ENCODE peak calls at places on chromosome 19, in six cellular contexts. W is brain microvascular endothelial cell, Q is pancreas, G is NT2/D1, P is AG04449, D is HFF-Myc. M is an unnamed sample.

GRCh38 chr19:10061717-10062310 is 24.3 kb upstream of the SHFL start:
- DNase-seq in Q (no peak), P (no peak), G (no peak), W (peak), D (no peak), M (no peak)

GRCh38 chr19:30158893-30159245 is 213.3 kb upstream of the ZNF536 start:
- DNase-seq in P (no peak), D (no peak), G (no peak), W (no peak), Q (no peak), M (no peak)

GRCh38 chr19:38784224-38784623 is 4.8 kb upstream of the LGALS7B start:
- DNase-seq in Q (no peak), P (no peak), W (peak), G (no peak), D (no peak), M (no peak)

GRCh38 chr19:30428856-30429255 is 56.7 kb downstream of the ZNF536 start:
- DNase-seq in G (no peak), P (no peak), W (no peak), Q (no peak), D (no peak), M (no peak)

GRCh38 chr19:54391589-54392061 is 23.6 kb upstream of the TTYH1 start:
- DNase-seq in W (peak), Q (no peak), G (peak), P (no peak), D (no peak), M (no peak)

GRCh38 chr19:30564551-30565011 is 192.4 kb downstream of the ZNF536 start:
- DNase-seq in P (no peak), W (no peak), Q (no peak), G (no peak), D (no peak), M (no peak)

GRCh38 chr19:51179297-51179696 is 37.2 kb downstream of the SIGLEC7 start:
- DNase-seq in Q (no peak), D (no peak), G (no peak), P (no peak), W (no peak), M (no peak)

GRCh38 chr19:8090932-8091331 is 38.4 kb downstream of the CCL25 start:
- DNase-seq in D (no peak), P (no peak), Q (no peak), W (no peak), G (no peak), M (no peak)

GRCh38 chr19:48244289-48244688 is 11.4 kb downstream of the CARD8 start:
- DNase-seq in Q (no peak), D (no peak), G (no peak), P (no peak), W (peak), M (no peak)

GRCh38 chr19:56106397-56106849 is 14.7 kb downstream of the ZNF787 start:
- DNase-seq in D (no peak), P (no peak), W (no peak), Q (peak), G (no peak), M (no peak)

GRCh38 chr19:2663920-2664571 is 38.4 kb downstream of the GNG7 start:
- DNase-seq in Q (no peak), G (no peak), W (no peak), P (no peak), D (no peak), M (no peak)

GRCh38 chr19:18896421-18896841 is 473 bp upstream of the CERS1 start:
- DNase-seq in D (no peak), Q (no peak), W (no peak), P (no peak), G (no peak), M (no peak)

GRCh38 chr19:40607311-40607871 is 6.2 kb downstream of the LTBP4 start:
- DNase-seq in G (no peak), P (no peak), Q (peak), W (no peak), D (no peak), M (no peak)

GRCh38 chr19:15897026-15897737 is 692 bp downstream of the CYP4F2 start:
- DNase-seq in Q (no peak), W (no peak), D (no peak), G (no peak), P (no peak), M (no peak)

GRCh38 chr19:45075215-45076028 is 856 bp downstream of the ZNF296 start:
- DNase-seq in Q (peak), D (no peak), P (no peak), W (no peak), G (no peak), M (no peak)

GRCh38 chr19:45076851-45077730 is 813 bp upstream of the ZNF296 start:
- DNase-seq in Q (no peak), P (no peak), W (no peak), G (no peak), D (no peak), M (no peak)

GRCh38 chr19:45076029-45076850 is at the start of gene ZNF296:
- DNase-seq in Q (peak), P (no peak), G (peak), W (no peak), D (peak), M (no peak)

GRCh38 chr19:45071969-45072790 is 4.1 kb downstream of the ZNF296 start:
- DNase-seq in D (no peak), W (no peak), G (no peak), P (no peak), Q (no peak), M (no peak)

DNA sequence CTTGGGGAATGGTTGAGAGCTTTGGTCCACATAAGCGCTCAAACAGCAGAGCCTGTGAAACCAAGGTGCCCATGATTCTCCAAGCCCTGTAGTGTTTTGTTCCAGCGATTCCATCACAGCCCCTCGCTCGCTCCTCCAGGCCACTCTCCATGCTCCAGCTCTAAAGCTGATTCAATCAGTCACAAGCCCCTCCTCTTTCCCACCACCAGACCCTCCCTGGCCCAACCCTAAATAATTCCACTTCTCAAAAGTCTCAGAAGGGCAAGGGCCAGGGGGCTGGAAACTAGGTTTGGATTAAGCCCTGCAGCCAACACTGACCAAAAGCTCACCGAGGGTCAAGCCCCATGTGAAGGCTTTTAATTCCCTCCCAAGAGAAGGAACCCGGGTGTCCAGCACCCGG is 1.5 kb downstream of the ZNF296 start:
- DNase-seq in Q (no peak), W (no peak), G (no peak), D (no peak), P (no peak), M (no peak)
- H3K4me3 ChIP-seq in Q (no peak), W (no peak), G (peak), D (peak), P (no peak), M (no peak)

GRCh38 chr19:6376512-6377193 is 920 bp upstream of the PSPN start:
- DNase-seq in Q (no peak), D (no peak), P (no peak), W (no peak), G (no peak), M (no peak)

GRCh38 chr19:6374711-6375410 is 872 bp downstream of the PSPN start:
- DNase-seq in P (no peak), Q (no peak), G (no peak), W (no peak), D (no peak), M (no peak)

GRCh38 chr19:6374179-6374709 is 1.5 kb downstream of the PSPN start:
- DNase-seq in W (no peak), D (no peak), P (no peak), G (no peak), Q (peak), M (no peak)

GRCh38 chr19:6373813-6374108 is 1.2 kb downstream of the ALKBH7 start:
- DNase-seq in W (no peak), D (no peak), P (no peak), G (no peak), Q (no peak), M (no peak)

DNA sequence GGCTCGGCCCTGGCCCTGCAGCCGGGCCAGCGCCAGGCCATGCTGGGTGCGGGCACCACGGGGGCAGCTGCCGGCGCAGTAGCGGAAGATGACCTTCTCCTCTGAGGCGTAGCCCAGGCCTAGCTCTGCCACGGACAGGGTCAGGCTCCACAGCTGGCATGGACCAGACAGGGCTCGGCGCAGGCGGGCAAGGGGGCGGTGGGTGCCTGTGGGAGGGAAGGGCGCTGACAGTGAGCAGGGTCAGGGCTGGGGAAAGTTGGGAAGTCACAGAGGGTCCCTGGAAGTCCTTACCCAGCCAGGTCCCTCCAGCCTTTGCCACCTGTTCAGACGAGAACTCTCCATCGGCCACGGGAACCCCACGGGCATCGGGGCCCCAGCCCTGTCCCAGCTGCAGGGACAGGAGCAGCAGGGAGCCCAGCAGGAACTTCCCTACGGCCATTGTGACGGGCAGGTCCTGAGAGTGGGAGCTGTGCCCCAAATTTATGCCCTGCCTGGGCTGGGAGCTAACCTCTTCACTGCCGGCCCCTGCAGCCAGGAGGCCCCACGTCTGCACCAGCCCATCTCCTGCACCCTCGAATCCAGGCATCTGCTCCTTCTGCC is at the start of gene PSPN:
- DNase-seq in Q (no peak), P (no peak), G (no peak), W (no peak), D (no peak), M (no peak)
- H3K4me3 ChIP-seq in Q (no peak), P (no peak), G (no peak), W (no peak), D (no peak), M (no peak)

GRCh38 chr19:12564016-12564664 is 12.9 kb upstream of the ZNF564 start:
- DNase-seq in P (peak), G (peak), D (peak), W (peak), Q (peak), M (peak)
- H3K4me3 ChIP-seq in P (no peak), G (no peak), D (no peak), W (no peak), Q (no peak), M (no peak)

GRCh38 chr19:460877-461609 is at the start of gene SHC2:
- DNase-seq in Q (peak), W (no peak), P (no peak), G (no peak), D (no peak), M (no peak)

GRCh38 chr19:457636-458035 is 3.2 kb downstream of the SHC2 start:
- DNase-seq in P (no peak), Q (peak), G (no peak), W (no peak), D (no peak), M (no peak)

GRCh38 chr19:461664-462551 is 1.1 kb upstream of the SHC2 start:
- DNase-seq in P (no peak), Q (peak), D (no peak), W (no peak), G (no peak), M (no peak)

GRCh38 chr19:458091-459042 is 2.5 kb downstream of the SHC2 start:
- DNase-seq in G (no peak), Q (peak), D (no peak), P (no peak), W (no peak), M (no peak)

GRCh38 chr19:459724-460511 is 915 bp downstream of the SHC2 start:
- DNase-seq in W (no peak), G (no peak), D (no peak), Q (peak), P (no peak), M (no peak)
- H3K4me3 ChIP-seq in W (peak), G (peak), D (peak), Q (peak), P (peak), M (peak)

DNA sequence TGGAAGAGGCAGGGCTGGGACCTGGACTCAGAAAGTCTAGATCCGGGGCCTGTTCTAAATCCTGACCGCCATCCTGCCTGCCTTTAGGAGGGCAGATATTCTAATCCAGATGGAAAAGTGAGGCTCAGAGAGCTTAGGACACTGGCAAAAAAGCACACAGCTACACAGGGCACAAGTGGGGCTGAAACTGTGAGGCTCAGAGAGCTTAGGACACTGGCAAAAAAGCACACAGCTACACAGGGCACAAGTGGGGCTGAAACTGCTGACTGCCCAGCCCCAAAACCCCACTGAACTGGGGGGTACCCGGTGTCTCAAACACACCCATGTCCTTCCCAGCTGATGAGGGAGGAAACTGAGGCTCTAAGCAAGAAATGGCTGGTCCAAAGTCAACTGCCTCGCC is 2.0 kb downstream of the AKT1S1 start:
- DNase-seq in P (no peak), D (no peak), W (no peak), G (no peak), Q (peak), M (no peak)
- H3K4me3 ChIP-seq in P (peak), D (peak), W (peak), G (peak), Q (no peak), M (peak)